ENCODE peak calls at places on chromosomes 7 and 10, in four cellular contexts. B is tibial nerve, F is fibroblast of mammary gland, P is coronary artery. N is an unnamed sample.
A peak's percentile ranks its signal among the peaks of the same experiment; 100 is the strongest.

GRCh38 chr10:97861351-97861750 is 11.7 kb downstream of the GOLGA7B start:
- DNase-seq in F (peak; percentile 66), B (no peak), P (no peak), N (no peak)

GRCh38 chr7:157253850-157254249 is 83.0 kb upstream of the DNAJB6 start:
- DNase-seq in F (no peak), P (no peak), B (no peak), N (no peak)

GRCh38 chr10:113958631-113959382 is 84.9 kb upstream of the ADRB1 start:
- DNase-seq in B (no peak), F (peak; percentile 89), P (peak; percentile 80), N (no peak)

GRCh38 chr10:132322621-132323048 is 9.4 kb upstream of the LRRC27 start:
- DNase-seq in B (no peak), F (peak; percentile 69), P (no peak), N (no peak)

GRCh38 chr7:75616421-75617167 is 122.1 kb downstream of the HIP1 start:
- DNase-seq in F (no peak), B (no peak), P (no peak), N (no peak)

GRCh38 chr7:79453558-79454324 is at the start of gene MAGI2:
- DNase-seq in B (peak; percentile 77), F (peak; percentile 71), P (peak; percentile 93), N (peak; percentile 57)

GRCh38 chr10:89032141-89032814 is 41.7 kb downstream of the FAS start:
- DNase-seq in B (no peak), F (peak; percentile 90), P (no peak), N (peak; percentile 42)

GRCh38 chr7:41880107-41880506 is 177.2 kb upstream of the INHBA start:
- DNase-seq in B (no peak), F (peak; percentile 95), P (no peak), N (no peak)

GRCh38 chr10:126646101-126646500 is 24.4 kb downstream of the C10orf90 start:
- DNase-seq in P (no peak), F (peak; percentile 46), B (no peak), N (no peak)

GRCh38 chr10:3194871-3195270 is 22.3 kb upstream of the PITRM1 start:
- DNase-seq in B (no peak), F (no peak), P (no peak), N (no peak)

GRCh38 chr7:35619863-35620262 is 75.1 kb downstream of the HERPUD2 start:
- DNase-seq in P (no peak), B (no peak), F (no peak), N (no peak)

GRCh38 chr7:127392566-127393369 is at the start of gene ZNF800:
- DNase-seq in F (peak; percentile 81), B (peak; percentile 70), P (peak; percentile 91), N (peak; percentile 39)

GRCh38 chr10:129275886-129276285 is 191.2 kb upstream of the MGMT start:
- DNase-seq in B (no peak), F (no peak), P (no peak), N (no peak)

GRCh38 chr10:120400601-120401000 is 56.4 kb upstream of the PLPP4 start:
- DNase-seq in P (no peak), F (peak; percentile 16), B (no peak), N (no peak)

DNA sequence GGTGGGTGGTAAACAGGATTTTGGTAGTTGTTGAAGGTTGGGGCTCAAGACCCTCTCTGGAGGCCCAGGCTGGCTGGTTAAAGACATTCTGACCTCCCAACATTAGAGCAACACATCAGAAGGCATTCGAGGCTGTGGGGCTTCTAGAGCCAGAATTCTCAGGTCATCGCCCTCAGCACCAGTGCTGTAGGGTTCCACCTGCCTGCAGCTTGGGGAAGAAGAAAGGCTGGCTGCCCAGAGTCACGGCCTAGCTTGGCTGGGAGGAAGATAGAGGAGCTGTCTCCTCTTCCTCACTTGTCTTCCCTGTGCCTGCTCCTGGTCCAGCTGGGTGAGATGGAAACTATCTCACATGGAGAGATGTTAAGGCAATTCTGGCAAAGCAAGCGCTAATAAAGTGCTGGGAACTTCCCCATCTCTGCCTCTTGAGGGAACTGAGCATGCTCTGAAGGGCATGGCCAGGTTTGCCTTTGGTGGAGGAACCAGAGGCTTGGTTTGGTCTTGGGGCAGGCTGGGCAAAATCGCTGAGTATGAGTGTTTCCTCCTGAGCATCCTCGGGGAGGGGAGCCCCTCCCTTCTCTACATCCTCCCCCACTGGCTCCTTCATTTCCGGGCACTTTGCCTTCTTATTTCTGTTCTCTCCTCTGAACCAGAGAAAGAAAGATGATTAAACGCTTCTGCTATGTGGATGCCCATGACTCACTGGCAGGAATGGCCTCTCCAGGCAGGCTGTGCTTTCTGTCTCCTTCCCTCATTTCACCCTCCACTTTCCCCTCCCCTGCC is 509.0 kb upstream of the PODXL start:
- DNase-seq in B (no peak), P (peak; percentile 87), F (peak; percentile 96), N (no peak)
- TF ChIP-seq CTCF in B (no peak), P (no peak), F (no peak), N (no peak)

GRCh38 chr10:84739641-84740040 is 411.3 kb downstream of the CCSER2 start:
- DNase-seq in F (no peak), B (no peak), P (no peak), N (no peak)

GRCh38 chr10:84743483-84743882 is 415.1 kb downstream of the CCSER2 start:
- DNase-seq in P (no peak), B (no peak), F (no peak), N (no peak)
- TF ChIP-seq CTCF in P (no peak), B (no peak), F (no peak), N (no peak)

DNA sequence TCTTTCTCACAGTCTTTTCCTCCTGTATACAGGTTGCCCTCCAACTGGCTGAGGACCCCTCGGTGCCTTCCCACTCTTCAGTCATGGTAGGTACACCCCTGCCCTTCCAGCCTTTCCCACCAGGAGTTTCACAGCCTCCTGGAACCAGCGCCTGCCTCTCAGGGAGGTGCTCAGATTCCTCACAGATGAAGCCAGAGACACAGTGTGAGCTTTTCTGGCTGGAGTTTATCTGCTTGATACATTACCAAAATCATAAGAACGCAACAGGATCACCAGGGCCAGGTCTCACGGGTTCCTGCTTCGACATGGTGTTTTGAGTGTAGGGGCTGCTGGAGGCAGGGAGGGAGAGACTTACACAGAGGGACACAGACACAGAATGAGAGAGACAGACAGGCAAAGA is 6.7 kb upstream of the INMT start:
- DNase-seq in P (no peak), F (no peak), B (no peak), N (no peak)
- TF ChIP-seq CTCF in P (no peak), F (no peak), B (no peak), N (no peak)

DNA sequence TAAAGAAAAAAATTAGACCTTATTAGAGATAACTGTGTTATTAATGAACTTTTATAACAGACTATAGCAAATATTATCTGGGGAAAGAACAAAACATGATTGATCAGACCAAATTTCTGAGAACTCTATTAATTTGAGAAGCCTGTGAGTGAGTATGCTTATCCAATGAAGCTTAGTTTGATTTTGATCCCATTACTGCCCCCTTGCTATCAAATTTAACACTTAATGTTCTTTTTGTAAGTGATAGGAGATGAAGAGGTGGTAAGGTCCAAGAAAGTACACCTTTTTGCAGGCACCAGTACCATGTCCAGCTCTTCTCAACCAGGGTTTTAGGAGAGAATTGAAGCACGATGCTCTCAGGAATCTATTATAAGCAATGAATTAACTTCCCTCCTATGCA is 49.9 kb downstream of the ZNF365 start:
- DNase-seq in B (no peak), P (no peak), F (peak; percentile 22), N (no peak)
- TF ChIP-seq CTCF in B (no peak), P (no peak), F (peak; percentile 21), N (no peak)